ENCODE peak calls at places on chromosomes 6 and 20, in nine cellular contexts. One of them, this sample, is unnamed.

GRCh38 chr6:37006793-37007339 is 1.4 kb downstream of the FGD2 start:
- DNase-seq in HepG2: no peak
- DNase-seq in heart left ventricle: no peak
- DNase-seq in A549: no peak
- DNase-seq in ovary: no peak
- DNase-seq in H54: peak
- DNase-seq in K562: no peak
- DNase-seq in lower leg skin: no peak
- DNase-seq in tibial nerve: no peak
- DNase-seq in this sample: no peak

GRCh38 chr20:49323622-49324238 is 45.9 kb upstream of the ZNFX1 start:
- DNase-seq in ovary: no peak
- DNase-seq in heart left ventricle: peak
- DNase-seq in H54: peak
- DNase-seq in K562: peak
- DNase-seq in tibial nerve: peak
- DNase-seq in HepG2: peak
- DNase-seq in A549: peak
- DNase-seq in lower leg skin: no peak
- DNase-seq in this sample: peak

GRCh38 chr6:73519943-73520687 is 717 bp downstream of the EEF1A1 start:
- DNase-seq in heart left ventricle: peak
- DNase-seq in H54: no peak
- DNase-seq in K562: peak
- DNase-seq in HepG2: peak
- DNase-seq in tibial nerve: peak
- DNase-seq in ovary: peak
- DNase-seq in lower leg skin: peak
- DNase-seq in A549: peak
- DNase-seq in this sample: peak

GRCh38 chr20:19806806-19807691 is 49.0 kb downstream of the RIN2 start:
- DNase-seq in H54: no peak
- DNase-seq in lower leg skin: no peak
- DNase-seq in A549: peak
- DNase-seq in K562: no peak
- DNase-seq in heart left ventricle: no peak
- DNase-seq in tibial nerve: no peak
- DNase-seq in HepG2: no peak
- DNase-seq in ovary: no peak
- DNase-seq in this sample: no peak

GRCh38 chr6:142935553-142936517 is 9.1 kb downstream of the HIVEP2 start:
- DNase-seq in A549: no peak
- DNase-seq in H54: no peak
- DNase-seq in tibial nerve: no peak
- DNase-seq in ovary: no peak
- DNase-seq in lower leg skin: no peak
- DNase-seq in K562: no peak
- DNase-seq in HepG2: no peak
- DNase-seq in heart left ventricle: no peak
- DNase-seq in this sample: no peak

GRCh38 chr6:97394160-97394748 is 111.2 kb upstream of the MMS22L start:
- DNase-seq in K562: peak
- DNase-seq in lower leg skin: no peak
- DNase-seq in A549: peak
- DNase-seq in H54: peak
- DNase-seq in HepG2: peak
- DNase-seq in heart left ventricle: peak
- DNase-seq in ovary: no peak
- DNase-seq in tibial nerve: peak
- DNase-seq in this sample: peak

GRCh38 chr6:4883298-4883697 is 107.1 kb downstream of the CDYL start:
- DNase-seq in ovary: no peak
- DNase-seq in H54: no peak
- DNase-seq in A549: no peak
- DNase-seq in heart left ventricle: no peak
- DNase-seq in tibial nerve: no peak
- DNase-seq in K562: no peak
- DNase-seq in HepG2: no peak
- DNase-seq in lower leg skin: no peak
- DNase-seq in this sample: no peak

GRCh38 chr6:131931063-131931745 is 20.0 kb downstream of the CCN2 start:
- DNase-seq in lower leg skin: no peak
- DNase-seq in tibial nerve: no peak
- DNase-seq in heart left ventricle: no peak
- DNase-seq in A549: no peak
- DNase-seq in ovary: no peak
- DNase-seq in K562: no peak
- DNase-seq in HepG2: no peak
- DNase-seq in H54: no peak
- DNase-seq in this sample: no peak

GRCh38 chr20:17616480-17617211 is 46.8 kb downstream of the DSTN start:
- DNase-seq in HepG2: no peak
- DNase-seq in lower leg skin: peak
- DNase-seq in heart left ventricle: peak
- DNase-seq in K562: no peak
- DNase-seq in A549: no peak
- DNase-seq in tibial nerve: no peak
- DNase-seq in H54: no peak
- DNase-seq in ovary: no peak
- DNase-seq in this sample: no peak

GRCh38 chr20:46406986-46407670 is 713 bp upstream of the ELMO2 start:
- DNase-seq in tibial nerve: peak
- DNase-seq in heart left ventricle: peak
- DNase-seq in HepG2: peak
- DNase-seq in ovary: peak
- DNase-seq in A549: no peak
- DNase-seq in lower leg skin: peak
- DNase-seq in K562: no peak
- DNase-seq in H54: no peak
- DNase-seq in this sample: peak

GRCh38 chr6:43970068-43970912 is 157.0 kb downstream of the MRPL14 start:
- DNase-seq in ovary: no peak
- DNase-seq in tibial nerve: no peak
- DNase-seq in lower leg skin: no peak
- DNase-seq in HepG2: no peak
- DNase-seq in A549: no peak
- DNase-seq in heart left ventricle: no peak
- DNase-seq in H54: no peak
- DNase-seq in K562: no peak
- DNase-seq in this sample: no peak

GRCh38 chr20:60977896-60978295 is 274.2 kb upstream of the CDH4 start:
- DNase-seq in ovary: no peak
- DNase-seq in H54: no peak
- DNase-seq in HepG2: no peak
- DNase-seq in tibial nerve: no peak
- DNase-seq in heart left ventricle: no peak
- DNase-seq in lower leg skin: no peak
- DNase-seq in K562: no peak
- DNase-seq in A549: no peak
- DNase-seq in this sample: no peak

GRCh38 chr6:125611573-125612399 is 137.6 kb upstream of the HEY2 start:
- DNase-seq in A549: no peak
- DNase-seq in heart left ventricle: peak
- DNase-seq in tibial nerve: no peak
- DNase-seq in ovary: no peak
- DNase-seq in HepG2: no peak
- DNase-seq in lower leg skin: no peak
- DNase-seq in H54: no peak
- DNase-seq in K562: no peak
- DNase-seq in this sample: no peak

GRCh38 chr20:20465259-20465658 is 97.4 kb downstream of the INSM1 start:
- DNase-seq in heart left ventricle: no peak
- DNase-seq in tibial nerve: no peak
- DNase-seq in HepG2: no peak
- DNase-seq in A549: no peak
- DNase-seq in K562: no peak
- DNase-seq in lower leg skin: no peak
- DNase-seq in H54: no peak
- DNase-seq in ovary: no peak
- DNase-seq in this sample: no peak

GRCh38 chr6:4225207-4225872 is 90.0 kb upstream of the ECI2 start:
- DNase-seq in HepG2: peak
- DNase-seq in H54: no peak
- DNase-seq in lower leg skin: no peak
- DNase-seq in A549: no peak
- DNase-seq in tibial nerve: no peak
- DNase-seq in heart left ventricle: no peak
- DNase-seq in ovary: no peak
- DNase-seq in K562: no peak
- DNase-seq in this sample: no peak

GRCh38 chr6:53623497-53623896 is 42.1 kb downstream of the KLHL31 start:
- DNase-seq in ovary: no peak
- DNase-seq in A549: no peak
- DNase-seq in K562: no peak
- DNase-seq in HepG2: no peak
- DNase-seq in H54: no peak
- DNase-seq in lower leg skin: no peak
- DNase-seq in tibial nerve: peak
- DNase-seq in heart left ventricle: no peak
- DNase-seq in this sample: no peak

GRCh38 chr6:36123270-36124139 is 6.8 kb upstream of the MAPK13 start:
- DNase-seq in A549: peak
- DNase-seq in HepG2: peak
- DNase-seq in lower leg skin: peak
- DNase-seq in tibial nerve: peak
- DNase-seq in K562: peak
- DNase-seq in H54: peak
- DNase-seq in heart left ventricle: peak
- DNase-seq in ovary: peak
- DNase-seq in this sample: peak

GRCh38 chr20:18019068-18019467 is 38.6 kb downstream of the OVOL2 start:
- DNase-seq in ovary: no peak
- DNase-seq in H54: peak
- DNase-seq in A549: peak
- DNase-seq in heart left ventricle: no peak
- DNase-seq in tibial nerve: no peak
- DNase-seq in lower leg skin: no peak
- DNase-seq in HepG2: peak
- DNase-seq in K562: peak
- DNase-seq in this sample: peak

GRCh38 chr6:130680118-130680517 is 147.1 kb upstream of the SMLR1 start:
- DNase-seq in K562: no peak
- DNase-seq in tibial nerve: no peak
- DNase-seq in H54: no peak
- DNase-seq in HepG2: no peak
- DNase-seq in lower leg skin: no peak
- DNase-seq in heart left ventricle: no peak
- DNase-seq in ovary: no peak
- DNase-seq in A549: no peak
- DNase-seq in this sample: no peak

GRCh38 chr20:59940129-59940955 is at the start of the genes FAM217B and PPP1R3D:
- DNase-seq in A549: peak
- DNase-seq in tibial nerve: peak
- DNase-seq in K562: peak
- DNase-seq in H54: peak
- DNase-seq in heart left ventricle: peak
- DNase-seq in HepG2: peak
- DNase-seq in lower leg skin: peak
- DNase-seq in ovary: peak
- DNase-seq in this sample: peak
- TF ChIP-seq POLR2A in A549: peak
- TF ChIP-seq POLR2A in tibial nerve: peak
- TF ChIP-seq POLR2A in K562: peak
- TF ChIP-seq POLR2A in H54: peak
- TF ChIP-seq POLR2A in heart left ventricle: peak
- TF ChIP-seq POLR2A in HepG2: peak
- TF ChIP-seq POLR2A in lower leg skin: peak
- TF ChIP-seq POLR2A in ovary: peak
- TF ChIP-seq POLR2A in this sample: peak

GRCh38 chr6:15627829-15628228 is 35.0 kb downstream of the DTNBP1 start:
- DNase-seq in A549: no peak
- DNase-seq in K562: no peak
- DNase-seq in HepG2: no peak
- DNase-seq in lower leg skin: no peak
- DNase-seq in heart left ventricle: no peak
- DNase-seq in H54: no peak
- DNase-seq in tibial nerve: no peak
- DNase-seq in ovary: no peak
- DNase-seq in this sample: no peak
- TF ChIP-seq POLR2A in A549: no peak
- TF ChIP-seq POLR2A in K562: no peak
- TF ChIP-seq POLR2A in HepG2: no peak
- TF ChIP-seq POLR2A in lower leg skin: no peak
- TF ChIP-seq POLR2A in heart left ventricle: no peak
- TF ChIP-seq POLR2A in H54: no peak
- TF ChIP-seq POLR2A in tibial nerve: no peak
- TF ChIP-seq POLR2A in ovary: no peak
- TF ChIP-seq POLR2A in this sample: no peak

DNA sequence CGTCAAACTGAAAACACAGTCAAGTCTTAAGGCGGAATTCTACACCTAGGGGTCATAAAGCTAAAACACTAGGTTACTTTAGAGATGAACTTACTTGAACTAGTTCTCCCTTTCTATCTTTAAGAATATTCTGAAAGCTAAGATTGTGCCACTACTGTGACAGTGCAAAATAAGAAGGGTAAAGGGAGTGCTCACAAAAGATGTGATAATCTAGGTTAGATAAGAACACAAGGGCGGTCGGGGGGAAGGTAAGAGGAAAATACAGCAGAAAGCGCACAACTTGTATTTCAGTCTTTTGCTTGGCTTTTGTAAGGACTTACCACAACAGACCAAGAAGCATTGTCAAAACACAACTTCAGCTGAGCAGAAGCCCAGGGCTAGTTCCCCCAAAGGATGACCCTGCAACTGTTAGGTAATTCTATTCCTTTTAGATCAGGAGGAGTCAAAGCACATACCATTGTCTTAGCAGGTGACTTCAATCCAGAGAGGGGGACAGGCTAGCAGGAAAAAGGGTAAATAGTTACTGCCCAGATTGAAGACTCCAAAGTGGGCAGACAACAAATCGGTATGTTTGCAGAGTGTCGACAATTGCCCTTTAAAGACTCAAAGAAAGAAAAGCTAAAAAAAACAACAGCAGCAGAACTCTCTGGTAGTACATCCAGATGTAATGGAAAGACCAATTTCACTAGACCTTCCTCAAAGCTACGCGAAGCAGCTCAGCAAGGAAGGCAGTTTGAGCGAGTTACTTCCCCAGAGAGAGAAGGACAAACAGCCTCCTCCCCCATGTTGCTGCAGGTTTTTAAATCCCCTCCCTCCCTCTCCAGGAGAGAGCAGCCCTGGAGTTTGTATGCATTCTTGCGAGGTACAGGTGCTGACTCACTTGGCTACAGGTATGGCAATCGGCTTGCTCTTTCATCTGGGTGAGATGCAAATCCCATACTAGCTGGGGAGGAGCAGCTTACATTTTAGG is 59.0 kb downstream of the RIPOR2 start:
- DNase-seq in K562: no peak
- DNase-seq in A549: no peak
- DNase-seq in HepG2: no peak
- DNase-seq in tibial nerve: no peak
- DNase-seq in ovary: no peak
- DNase-seq in lower leg skin: no peak
- DNase-seq in heart left ventricle: no peak
- DNase-seq in H54: no peak
- DNase-seq in this sample: no peak
- TF ChIP-seq POLR2A in K562: no peak
- TF ChIP-seq POLR2A in A549: no peak
- TF ChIP-seq POLR2A in HepG2: no peak
- TF ChIP-seq POLR2A in tibial nerve: no peak
- TF ChIP-seq POLR2A in ovary: no peak
- TF ChIP-seq POLR2A in lower leg skin: no peak
- TF ChIP-seq POLR2A in heart left ventricle: no peak
- TF ChIP-seq POLR2A in H54: no peak
- TF ChIP-seq POLR2A in this sample: no peak

GRCh38 chr20:10864076-10864672 is 190.4 kb upstream of the JAG1 start:
- DNase-seq in lower leg skin: no peak
- DNase-seq in HepG2: no peak
- DNase-seq in heart left ventricle: peak
- DNase-seq in H54: peak
- DNase-seq in ovary: no peak
- DNase-seq in A549: peak
- DNase-seq in tibial nerve: peak
- DNase-seq in K562: no peak
- DNase-seq in this sample: no peak
- TF ChIP-seq POLR2A in lower leg skin: no peak
- TF ChIP-seq POLR2A in HepG2: no peak
- TF ChIP-seq POLR2A in heart left ventricle: no peak
- TF ChIP-seq POLR2A in H54: no peak
- TF ChIP-seq POLR2A in ovary: no peak
- TF ChIP-seq POLR2A in A549: no peak
- TF ChIP-seq POLR2A in tibial nerve: no peak
- TF ChIP-seq POLR2A in K562: no peak
- TF ChIP-seq POLR2A in this sample: no peak